ENCODE peak calls at places on chromosomes 1 and 21, in five cellular contexts. One of them, this sample, is unnamed.

GRCh38 chr1:23481904-23482303 is 2.1 kb downstream of the ASAP3 start:
- DNase-seq in kidney tubule cell: no peak
- DNase-seq in NCI-H524: no peak
- DNase-seq in HFFc6: no peak
- DNase-seq in AG04449: no peak
- DNase-seq in this sample: no peak

GRCh38 chr1:56335394-56335793 is 244.0 kb downstream of the PLPP3 start:
- DNase-seq in kidney tubule cell: no peak
- DNase-seq in NCI-H524: no peak
- DNase-seq in HFFc6: no peak
- DNase-seq in AG04449: no peak
- DNase-seq in this sample: no peak

GRCh38 chr1:209672705-209673630 is 2.2 kb upstream of the G0S2 start:
- DNase-seq in kidney tubule cell: peak
- DNase-seq in NCI-H524: no peak
- DNase-seq in HFFc6: no peak
- DNase-seq in AG04449: no peak
- DNase-seq in this sample: no peak

GRCh38 chr1:41890841-41891311 is 27.8 kb downstream of the HIVEP3 start:
- DNase-seq in kidney tubule cell: peak
- DNase-seq in NCI-H524: peak
- DNase-seq in HFFc6: no peak
- DNase-seq in AG04449: no peak
- DNase-seq in this sample: peak

GRCh38 chr1:57910782-57911181 is 486.9 kb upstream of the DAB1 start:
- DNase-seq in kidney tubule cell: peak
- DNase-seq in NCI-H524: no peak
- DNase-seq in HFFc6: no peak
- DNase-seq in AG04449: no peak
- DNase-seq in this sample: no peak

GRCh38 chr1:89143484-89143883 is 17.6 kb upstream of the GBP2 start:
- DNase-seq in kidney tubule cell: no peak
- DNase-seq in NCI-H524: no peak
- DNase-seq in HFFc6: no peak
- DNase-seq in AG04449: no peak
- DNase-seq in this sample: no peak

GRCh38 chr1:975896-976683 is 5.8 kb downstream of the PERM1 start:
- DNase-seq in kidney tubule cell: peak
- DNase-seq in NCI-H524: peak
- DNase-seq in HFFc6: peak
- DNase-seq in AG04449: no peak
- DNase-seq in this sample: peak

GRCh38 chr21:29441651-29442050 is 142.9 kb downstream of the BACH1 start:
- DNase-seq in kidney tubule cell: no peak
- DNase-seq in NCI-H524: no peak
- DNase-seq in HFFc6: no peak
- DNase-seq in AG04449: no peak
- DNase-seq in this sample: peak

GRCh38 chr1:109240158-109241152 is 8.9 kb upstream of the CELSR2 start:
- DNase-seq in kidney tubule cell: peak
- DNase-seq in NCI-H524: no peak
- DNase-seq in HFFc6: peak
- DNase-seq in AG04449: peak
- DNase-seq in this sample: peak

This sample was measured in AG20443.